ENCODE peak calls at places on chromosome 3, in seven cellular contexts. One of them, this sample, is unnamed.

GRCh38 chr3:38129058-38129457 is 7.9 kb downstream of the ACAA1 start:
- DNase-seq in IMR-90: no peak
- DNase-seq in H9: no peak
- DNase-seq in trophoblast cell: no peak
- DNase-seq in neuronal stem cell: no peak
- DNase-seq in mesendoderm: no peak
- DNase-seq in H1: no peak
- DNase-seq in this sample: no peak

GRCh38 chr3:170098753-170099152 is 61.0 kb downstream of the GPR160 start:
- DNase-seq in H1: no peak
- DNase-seq in H9: no peak
- DNase-seq in mesendoderm: no peak
- DNase-seq in neuronal stem cell: no peak
- DNase-seq in IMR-90: peak; percentile 35
- DNase-seq in trophoblast cell: no peak
- DNase-seq in this sample: no peak

GRCh38 chr3:133872161-133872560 is 23.5 kb downstream of the RAB6B start:
- DNase-seq in IMR-90: no peak
- DNase-seq in mesendoderm: no peak
- DNase-seq in H9: no peak
- DNase-seq in trophoblast cell: no peak
- DNase-seq in H1: no peak
- DNase-seq in neuronal stem cell: no peak
- DNase-seq in this sample: no peak

GRCh38 chr3:177860236-177860635 is 663.0 kb upstream of the TBL1XR1 start:
- DNase-seq in mesendoderm: no peak
- DNase-seq in H1: no peak
- DNase-seq in H9: no peak
- DNase-seq in neuronal stem cell: no peak
- DNase-seq in IMR-90: no peak
- DNase-seq in trophoblast cell: no peak
- DNase-seq in this sample: no peak

GRCh38 chr3:144332866-144333265 is 361.2 kb downstream of the DIPK2A start:
- DNase-seq in mesendoderm: no peak
- DNase-seq in IMR-90: no peak
- DNase-seq in H1: no peak
- DNase-seq in trophoblast cell: no peak
- DNase-seq in H9: no peak
- DNase-seq in neuronal stem cell: no peak
- DNase-seq in this sample: no peak

GRCh38 chr3:53513556-53514190 is 19.3 kb downstream of the CACNA1D start:
- DNase-seq in H1: no peak
- DNase-seq in H9: no peak
- DNase-seq in trophoblast cell: no peak
- DNase-seq in neuronal stem cell: no peak
- DNase-seq in IMR-90: no peak
- DNase-seq in mesendoderm: no peak
- DNase-seq in this sample: no peak

GRCh38 chr3:39065197-39065596 is 13.4 kb downstream of the WDR48 start:
- DNase-seq in H1: no peak
- DNase-seq in IMR-90: peak; percentile 60
- DNase-seq in neuronal stem cell: no peak
- DNase-seq in H9: peak; percentile 63
- DNase-seq in mesendoderm: peak; percentile 83
- DNase-seq in trophoblast cell: no peak
- DNase-seq in this sample: peak; percentile 54

GRCh38 chr3:157412323-157412845 is 24.3 kb upstream of the PTX3 start:
- DNase-seq in mesendoderm: no peak
- DNase-seq in trophoblast cell: no peak
- DNase-seq in neuronal stem cell: no peak
- DNase-seq in IMR-90: no peak
- DNase-seq in H1: no peak
- DNase-seq in H9: no peak
- DNase-seq in this sample: no peak

GRCh38 chr3:136862611-136862951 is 573 bp downstream of the NCK1 start:
- DNase-seq in IMR-90: peak; percentile 57
- DNase-seq in trophoblast cell: peak; percentile 85
- DNase-seq in H9: peak; percentile 56
- DNase-seq in H1: no peak
- DNase-seq in neuronal stem cell: no peak
- DNase-seq in mesendoderm: peak; percentile 87
- DNase-seq in this sample: peak; percentile 73

GRCh38 chr3:149941946-149942345 is 28.7 kb downstream of the PFN2 start:
- DNase-seq in H9: no peak
- DNase-seq in IMR-90: no peak
- DNase-seq in mesendoderm: no peak
- DNase-seq in H1: no peak
- DNase-seq in neuronal stem cell: no peak
- DNase-seq in trophoblast cell: no peak
- DNase-seq in this sample: no peak

GRCh38 chr3:107992976-107993684 is 97.7 kb downstream of the CD47 start:
- DNase-seq in IMR-90: peak; percentile 34
- DNase-seq in trophoblast cell: peak; percentile 79
- DNase-seq in mesendoderm: no peak
- DNase-seq in H9: no peak
- DNase-seq in H1: no peak
- DNase-seq in neuronal stem cell: no peak
- DNase-seq in this sample: peak; percentile 58

GRCh38 chr3:112197131-112197530 is 64.1 kb upstream of the GCSAM start:
- DNase-seq in H1: no peak
- DNase-seq in trophoblast cell: no peak
- DNase-seq in IMR-90: no peak
- DNase-seq in H9: no peak
- DNase-seq in mesendoderm: peak; percentile 5
- DNase-seq in neuronal stem cell: no peak
- DNase-seq in this sample: no peak

GRCh38 chr3:76566904-76567303 is 473.0 kb upstream of the ROBO2 start:
- DNase-seq in mesendoderm: no peak
- DNase-seq in IMR-90: no peak
- DNase-seq in trophoblast cell: no peak
- DNase-seq in H9: no peak
- DNase-seq in neuronal stem cell: no peak
- DNase-seq in H1: no peak
- DNase-seq in this sample: no peak

GRCh38 chr3:47910777-47911440 is 105.3 kb downstream of the MAP4 start:
- DNase-seq in neuronal stem cell: no peak
- DNase-seq in H9: no peak
- DNase-seq in trophoblast cell: peak; percentile 56
- DNase-seq in IMR-90: peak; percentile 95
- DNase-seq in H1: no peak
- DNase-seq in mesendoderm: peak; percentile 93
- DNase-seq in this sample: peak; percentile 91

GRCh38 chr3:16877527-16877926 is 7.2 kb upstream of the PLCL2 start:
- DNase-seq in trophoblast cell: no peak
- DNase-seq in H9: no peak
- DNase-seq in H1: no peak
- DNase-seq in neuronal stem cell: no peak
- DNase-seq in mesendoderm: no peak
- DNase-seq in IMR-90: no peak
- DNase-seq in this sample: no peak

GRCh38 chr3:142664311-142664710 is 59.5 kb upstream of the TRPC1 start:
- DNase-seq in mesendoderm: no peak
- DNase-seq in IMR-90: no peak
- DNase-seq in neuronal stem cell: no peak
- DNase-seq in trophoblast cell: no peak
- DNase-seq in H1: no peak
- DNase-seq in H9: no peak
- DNase-seq in this sample: no peak

GRCh38 chr3:42498791-42499477 is 3.5 kb upstream of the VIPR1 start:
- DNase-seq in neuronal stem cell: no peak
- DNase-seq in trophoblast cell: no peak
- DNase-seq in mesendoderm: no peak
- DNase-seq in H9: peak; percentile 24
- DNase-seq in IMR-90: no peak
- DNase-seq in H1: peak; percentile 26
- DNase-seq in this sample: no peak

GRCh38 chr3:73419993-73420392 is 204.7 kb downstream of the PDZRN3 start:
- DNase-seq in neuronal stem cell: no peak
- DNase-seq in H9: no peak
- DNase-seq in trophoblast cell: no peak
- DNase-seq in IMR-90: peak; percentile 25
- DNase-seq in mesendoderm: no peak
- DNase-seq in H1: no peak
- DNase-seq in this sample: no peak

GRCh38 chr3:134336587-134336986 is 37.7 kb downstream of the AMOTL2 start:
- DNase-seq in trophoblast cell: no peak
- DNase-seq in IMR-90: peak; percentile 75
- DNase-seq in mesendoderm: peak; percentile 43
- DNase-seq in neuronal stem cell: no peak
- DNase-seq in H9: no peak
- DNase-seq in H1: no peak
- DNase-seq in this sample: peak; percentile 65

GRCh38 chr3:160125188-160125587 is 100.0 kb upstream of the C3orf80 start:
- DNase-seq in neuronal stem cell: no peak
- DNase-seq in IMR-90: no peak
- DNase-seq in trophoblast cell: no peak
- DNase-seq in mesendoderm: no peak
- DNase-seq in H1: no peak
- DNase-seq in H9: no peak
- DNase-seq in this sample: no peak

GRCh38 chr3:178146406-178146831 is 389.8 kb upstream of the KCNMB2 start:
- DNase-seq in neuronal stem cell: peak; percentile 35
- DNase-seq in H1: no peak
- DNase-seq in H9: no peak
- DNase-seq in mesendoderm: no peak
- DNase-seq in trophoblast cell: no peak
- DNase-seq in IMR-90: no peak
- DNase-seq in this sample: no peak

GRCh38 chr3:188149587-188149986 is 4.4 kb upstream of the LPP start:
- DNase-seq in H9: no peak
- DNase-seq in trophoblast cell: no peak
- DNase-seq in neuronal stem cell: no peak
- DNase-seq in IMR-90: no peak
- DNase-seq in mesendoderm: peak; percentile 81
- DNase-seq in H1: no peak
- DNase-seq in this sample: no peak
- H2BK120ac ChIP-seq in H9: no peak overlapping the region
- H2BK120ac ChIP-seq in trophoblast cell: no peak overlapping the region
- H2BK120ac ChIP-seq in neuronal stem cell: no peak overlapping the region
- H2BK120ac ChIP-seq in IMR-90: no peak overlapping the region
- H2BK120ac ChIP-seq in mesendoderm: no peak overlapping the region
- H2BK120ac ChIP-seq in H1: no peak overlapping the region
- H2BK120ac ChIP-seq in this sample: no peak overlapping the region

GRCh38 chr3:46239952-46240351 is 2.3 kb upstream of the CCR3 start:
- DNase-seq in H1: no peak
- DNase-seq in neuronal stem cell: no peak
- DNase-seq in IMR-90: no peak
- DNase-seq in H9: no peak
- DNase-seq in mesendoderm: no peak
- DNase-seq in trophoblast cell: no peak
- DNase-seq in this sample: no peak

GRCh38 chr3:46239301-46239938 is 2.8 kb upstream of the CCR3 start:
- DNase-seq in H1: no peak
- DNase-seq in IMR-90: no peak
- DNase-seq in mesendoderm: no peak
- DNase-seq in neuronal stem cell: no peak
- DNase-seq in trophoblast cell: peak; percentile 9
- DNase-seq in H9: peak; percentile 38
- DNase-seq in this sample: no peak

GRCh38 chr3:46236294-46237054 is 5.8 kb upstream of the CCR3 start:
- DNase-seq in H9: no peak
- DNase-seq in mesendoderm: peak; percentile 30
- DNase-seq in neuronal stem cell: no peak
- DNase-seq in trophoblast cell: no peak
- DNase-seq in IMR-90: no peak
- DNase-seq in H1: no peak
- DNase-seq in this sample: no peak

GRCh38 chr3:46235425-46235824 is 6.8 kb upstream of the CCR3 start:
- DNase-seq in mesendoderm: no peak
- DNase-seq in neuronal stem cell: no peak
- DNase-seq in trophoblast cell: no peak
- DNase-seq in H9: no peak
- DNase-seq in H1: no peak
- DNase-seq in IMR-90: no peak
- DNase-seq in this sample: no peak

GRCh38 chr3:46238386-46238785 is 3.9 kb upstream of the CCR3 start:
- DNase-seq in trophoblast cell: peak; percentile 53
- DNase-seq in neuronal stem cell: no peak
- DNase-seq in H1: no peak
- DNase-seq in H9: no peak
- DNase-seq in IMR-90: no peak
- DNase-seq in mesendoderm: no peak
- DNase-seq in this sample: no peak
- H2BK120ac ChIP-seq in trophoblast cell: no peak overlapping the region
- H2BK120ac ChIP-seq in neuronal stem cell: no peak overlapping the region
- H2BK120ac ChIP-seq in H1: no peak overlapping the region
- H2BK120ac ChIP-seq in H9: no peak overlapping the region
- H2BK120ac ChIP-seq in IMR-90: no peak overlapping the region
- H2BK120ac ChIP-seq in mesendoderm: no peak overlapping the region
- H2BK120ac ChIP-seq in this sample: no peak overlapping the region

GRCh38 chr3:130948374-130948773 is 54.5 kb downstream of the ATP2C1 start:
- DNase-seq in mesendoderm: no peak
- DNase-seq in H9: no peak
- DNase-seq in IMR-90: no peak
- DNase-seq in trophoblast cell: no peak
- DNase-seq in H1: no peak
- DNase-seq in neuronal stem cell: no peak
- DNase-seq in this sample: no peak
- H2BK120ac ChIP-seq in mesendoderm: no peak overlapping the region
- H2BK120ac ChIP-seq in H9: no peak overlapping the region
- H2BK120ac ChIP-seq in IMR-90: no peak overlapping the region
- H2BK120ac ChIP-seq in trophoblast cell: no peak overlapping the region
- H2BK120ac ChIP-seq in H1: no peak overlapping the region
- H2BK120ac ChIP-seq in neuronal stem cell: no peak overlapping the region
- H2BK120ac ChIP-seq in this sample: no peak overlapping the region

DNA sequence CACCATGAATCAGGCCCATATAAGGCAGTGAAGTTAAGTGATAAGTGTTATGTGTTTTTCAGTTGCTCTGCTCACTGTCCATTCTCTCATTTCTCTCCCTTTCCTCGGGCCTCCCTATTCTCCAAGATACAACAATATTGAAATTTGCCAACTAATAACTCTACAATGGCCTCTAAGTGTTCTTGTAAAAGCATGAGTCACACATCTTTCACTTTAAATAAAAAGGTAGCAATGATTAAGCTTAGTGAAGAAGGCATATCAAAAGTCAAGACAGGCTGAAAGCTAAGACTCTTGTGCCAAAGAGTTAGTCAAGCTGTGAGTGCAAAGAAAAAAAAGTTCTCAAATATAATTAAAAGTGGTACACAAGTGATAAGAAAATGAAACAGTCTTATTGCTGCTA is 675.4 kb downstream of the OTOL1 start:
- DNase-seq in trophoblast cell: no peak
- DNase-seq in neuronal stem cell: no peak
- DNase-seq in mesendoderm: no peak
- DNase-seq in H9: no peak
- DNase-seq in H1: no peak
- DNase-seq in IMR-90: no peak
- DNase-seq in this sample: no peak
- H2BK120ac ChIP-seq in trophoblast cell: no peak overlapping the region
- H2BK120ac ChIP-seq in neuronal stem cell: no peak overlapping the region
- H2BK120ac ChIP-seq in mesendoderm: no peak overlapping the region
- H2BK120ac ChIP-seq in H9: no peak overlapping the region
- H2BK120ac ChIP-seq in H1: no peak overlapping the region
- H2BK120ac ChIP-seq in IMR-90: no peak overlapping the region
- H2BK120ac ChIP-seq in this sample: no peak overlapping the region

GRCh38 chr3:105867690-105868449 is 942 bp downstream of the CBLB start:
- DNase-seq in mesendoderm: no peak
- DNase-seq in H9: no peak
- DNase-seq in H1: no peak
- DNase-seq in neuronal stem cell: no peak
- DNase-seq in trophoblast cell: no peak
- DNase-seq in IMR-90: no peak
- DNase-seq in this sample: no peak
- H2BK120ac ChIP-seq in mesendoderm: no peak overlapping the region
- H2BK120ac ChIP-seq in H9: no peak overlapping the region
- H2BK120ac ChIP-seq in H1: no peak overlapping the region
- H2BK120ac ChIP-seq in neuronal stem cell: no peak overlapping the region
- H2BK120ac ChIP-seq in trophoblast cell: peak overlapping the region; percentile 79
- H2BK120ac ChIP-seq in IMR-90: peak overlapping the region; percentile 76
- H2BK120ac ChIP-seq in this sample: peak overlapping the region; percentile 91

GRCh38 chr3:46285931-46286330 is 43.7 kb downstream of the CCR3 start:
- DNase-seq in trophoblast cell: no peak
- DNase-seq in mesendoderm: no peak
- DNase-seq in neuronal stem cell: no peak
- DNase-seq in H1: no peak
- DNase-seq in H9: no peak
- DNase-seq in IMR-90: no peak
- DNase-seq in this sample: no peak
- H2BK120ac ChIP-seq in trophoblast cell: no peak overlapping the region
- H2BK120ac ChIP-seq in mesendoderm: no peak overlapping the region
- H2BK120ac ChIP-seq in neuronal stem cell: no peak overlapping the region
- H2BK120ac ChIP-seq in H1: no peak overlapping the region
- H2BK120ac ChIP-seq in H9: no peak overlapping the region
- H2BK120ac ChIP-seq in IMR-90: no peak overlapping the region
- H2BK120ac ChIP-seq in this sample: no peak overlapping the region